ENCODE peak calls at places on chromosomes 7 and 10, in six cellular contexts. O is nephron progenitor cell; I is G401; C is CD4-positive, alpha-beta T cell; M is non-pigmented ciliary epithelial cell; V is astrocyte of the spinal cord. K is an unnamed sample.

GRCh38 chr7:4837814-4838625 is 23.8 kb downstream of the PAPOLB start:
- DNase-seq in C (no peak), I (peak), M (no peak), O (no peak), V (no peak), K (no peak)

GRCh38 chr7:23715099-23715498 is 5.1 kb downstream of the STK31 start:
- DNase-seq in V (no peak), I (no peak), O (no peak), C (no peak), M (no peak), K (no peak)

GRCh38 chr7:155795951-155796350 is 16.3 kb downstream of the SHH start:
- DNase-seq in O (no peak), M (no peak), V (no peak), C (no peak), I (no peak), K (no peak)

GRCh38 chr7:107981466-107981865 is 21.5 kb downstream of the LAMB1 start:
- DNase-seq in V (no peak), I (no peak), M (no peak), C (no peak), O (no peak), K (no peak)

GRCh38 chr7:5423844-5424688 is 432 bp upstream of the TNRC18 start:
- DNase-seq in M (peak), O (peak), V (peak), I (peak), C (no peak), K (peak)

GRCh38 chr10:101467286-101467770 is 113.4 kb downstream of the BTRC start:
- DNase-seq in V (peak), I (peak), O (peak), C (no peak), M (peak), K (peak)

GRCh38 chr10:27470890-27471289 is 33.2 kb upstream of the RAB18 start:
- DNase-seq in M (no peak), C (no peak), V (no peak), I (no peak), O (no peak), K (no peak)

GRCh38 chr10:97532935-97533671 is 34.4 kb downstream of the UBTD1 start:
- DNase-seq in I (peak), C (no peak), O (peak), V (peak), M (no peak), K (no peak)

GRCh38 chr7:124618871-124619270 is 146.7 kb downstream of the GPR37 start:
- DNase-seq in V (no peak), O (no peak), C (no peak), I (no peak), M (no peak), K (no peak)

GRCh38 chr7:15430191-15430590 is 131.6 kb downstream of the AGMO start:
- DNase-seq in I (no peak), C (no peak), V (no peak), O (no peak), M (no peak), K (no peak)

GRCh38 chr10:5545778-5546710 is 21.3 kb downstream of the CALML3 start:
- DNase-seq in C (no peak), I (no peak), M (peak), O (no peak), V (peak), K (no peak)

GRCh38 chr10:36116751-36117150 is 474.7 kb upstream of the FZD8 start:
- DNase-seq in I (no peak), M (no peak), V (no peak), C (no peak), O (no peak), K (no peak)

GRCh38 chr10:124849111-124849773 is 47.6 kb downstream of the ABRAXAS2 start:
- DNase-seq in C (no peak), I (peak), O (no peak), V (no peak), M (no peak), K (no peak)

GRCh38 chr7:132501956-132502355 is 74.3 kb downstream of the PLXNA4 start:
- DNase-seq in V (no peak), I (no peak), C (no peak), O (no peak), M (no peak), K (no peak)

GRCh38 chr10:74672430-74672829 is 154.0 kb upstream of the KAT6B start:
- DNase-seq in V (no peak), O (no peak), C (no peak), I (no peak), M (no peak), K (no peak)

GRCh38 chr7:44461387-44461786 is 29.1 kb downstream of the NUDCD3 start:
- DNase-seq in I (no peak), V (peak), C (no peak), O (no peak), M (no peak), K (peak)

GRCh38 chr7:135236727-135237126 is 3.1 kb downstream of the STRA8 start:
- DNase-seq in C (no peak), O (no peak), I (no peak), V (no peak), M (no peak), K (no peak)

GRCh38 chr7:137934941-137935848 is 66.7 kb downstream of the CREB3L2 start:
- DNase-seq in C (no peak), V (no peak), I (no peak), O (no peak), M (no peak), K (no peak)

GRCh38 chr7:81692146-81692905 is 77.5 kb downstream of the HGF start:
- DNase-seq in V (peak), O (no peak), I (no peak), M (peak), C (no peak), K (no peak)

GRCh38 chr10:92691591-92692084 is 1.9 kb downstream of the HHEX start:
- DNase-seq in O (peak), V (no peak), C (no peak), M (no peak), I (no peak), K (peak)

GRCh38 chr7:30382607-30383006 is 96.0 kb downstream of the NOD1 start:
- DNase-seq in C (no peak), I (no peak), V (no peak), M (no peak), O (no peak), K (no peak)

GRCh38 chr7:142405122-142405765 is 147.4 kb upstream of the PRSS58 start:
- DNase-seq in C (no peak), O (no peak), I (no peak), M (no peak), V (no peak), K (no peak)

GRCh38 chr10:35259769-35260397 is 76.4 kb upstream of the CCNY start:
- DNase-seq in M (peak), O (no peak), C (no peak), V (peak), I (no peak), K (no peak)

GRCh38 chr7:13770305-13770704 is 219.2 kb downstream of the ETV1 start:
- DNase-seq in C (no peak), I (no peak), V (no peak), M (no peak), O (no peak), K (no peak)

GRCh38 chr10:17453377-17454091 is 861 bp downstream of the ST8SIA6 start:
- DNase-seq in C (peak), V (peak), I (no peak), M (no peak), O (peak), K (peak)

GRCh38 chr7:78220754-78221153 is 422.2 kb downstream of the PHTF2 start:
- DNase-seq in M (no peak), C (no peak), O (no peak), I (no peak), V (no peak), K (no peak)

GRCh38 chr7:13794581-13794980 is 194.9 kb downstream of the ETV1 start:
- DNase-seq in I (no peak), V (peak), C (no peak), M (no peak), O (no peak), K (no peak)

GRCh38 chr10:81866753-81867152 is 8.2 kb upstream of the NRG3 start:
- DNase-seq in I (no peak), M (no peak), O (no peak), V (peak), C (no peak), K (no peak)

GRCh38 chr10:131689016-131689415 is 211.8 kb upstream of the PPP2R2D start:
- DNase-seq in O (no peak), I (no peak), V (no peak), C (no peak), M (no peak), K (no peak)

GRCh38 chr7:102138676-102139075 is 148.0 kb upstream of the SH2B2 start:
- DNase-seq in O (no peak), I (no peak), M (no peak), V (no peak), C (no peak), K (no peak)

GRCh38 chr7:78473902-78474301 is 675.3 kb downstream of the PHTF2 start:
- DNase-seq in M (no peak), I (no peak), C (no peak), O (no peak), V (no peak), K (no peak)

GRCh38 chr10:108690530-108690929 is 1232.8 kb downstream of the XPNPEP1 start:
- DNase-seq in V (no peak), M (no peak), C (no peak), I (no peak), O (no peak), K (no peak)

GRCh38 chr10:13555884-13556529 is 27.2 kb upstream of the BEND7 start:
- DNase-seq in O (peak), C (no peak), V (no peak), I (peak), M (no peak), K (no peak)

K was measured in CD8-positive, alpha-beta memory T cell.